ENCODE peak calls at places on chromosomes 5 and 9, in nine cellular contexts. T is CD8-positive, alpha-beta memory T cell; P is heart right ventricle; U is brain microvascular endothelial cell; E is tibial nerve; W is mucosa of descending colon; J is AG10803; L is ovary; O is naive thymus-derived CD4-positive, alpha-beta T cell. D is an unnamed sample.

GRCh38 chr5:119393746-119394145 is 37.9 kb downstream of the TNFAIP8 start:
- DNase-seq in T (no peak), P (no peak), U (no peak), E (no peak), W (no peak), J (no peak), L (no peak), O (no peak), D (peak; percentile 65)

GRCh38 chr5:160657622-160658458 is 194.2 kb downstream of the ATP10B start:
- DNase-seq in T (no peak), P (no peak), U (no peak), E (no peak), W (peak; percentile 71), J (no peak), L (no peak), O (no peak), D (no peak)

GRCh38 chr5:57754616-57755015 is 272.0 kb upstream of the ACTBL2 start:
- DNase-seq in T (no peak), P (no peak), U (no peak), E (no peak), W (no peak), J (peak; percentile 47), L (no peak), O (no peak), D (peak; percentile 18)

GRCh38 chr5:72255237-72255636 is 64.8 kb downstream of the MRPS27 start:
- DNase-seq in T (no peak), P (no peak), U (no peak), E (no peak), W (peak; percentile 23), J (no peak), L (no peak), O (no peak), D (no peak)

GRCh38 chr5:87069974-87070608 is 197.6 kb upstream of the RASA1 start:
- DNase-seq in T (no peak), P (no peak), U (peak; percentile 64), E (peak; percentile 41), W (peak; percentile 78), J (peak; percentile 74), L (no peak), O (no peak), D (peak; percentile 88)

GRCh38 chr5:10826971-10827370 is 65.9 kb upstream of the DAP start:
- DNase-seq in T (no peak), P (no peak), U (no peak), E (no peak), W (no peak), J (no peak), L (no peak), O (no peak), D (no peak)

GRCh38 chr5:38329132-38329715 is 70.9 kb downstream of the EGFLAM start:
- DNase-seq in T (no peak), P (no peak), U (peak; percentile 36), E (no peak), W (no peak), J (peak; percentile 36), L (no peak), O (no peak), D (peak; percentile 28)

GRCh38 chr5:114782869-114783268 is 386.8 kb downstream of the TRIM36 start:
- DNase-seq in T (no peak), P (peak; percentile 53), U (no peak), E (peak; percentile 23), W (no peak), J (no peak), L (no peak), O (no peak), D (no peak)

GRCh38 chr5:91266184-91266705 is 116.9 kb downstream of the ARRDC3 start:
- DNase-seq in T (no peak), P (no peak), U (peak; percentile 11), E (no peak), W (no peak), J (peak; percentile 47), L (no peak), O (no peak), D (peak; percentile 72)

GRCh38 chr9:134205636-134206316 is 41.4 kb upstream of the RNU6ATAC start:
- DNase-seq in T (no peak), P (peak; percentile 56), U (no peak), E (peak; percentile 71), W (peak; percentile 31), J (peak; percentile 75), L (peak; percentile 38), O (no peak), D (no peak)

GRCh38 chr9:30348904-30349303 is 2035.5 kb upstream of the ACO1 start:
- DNase-seq in T (no peak), P (no peak), U (no peak), E (no peak), W (no peak), J (no peak), L (no peak), O (no peak), D (no peak)

GRCh38 chr5:118791986-118792734 is 196.2 kb downstream of the DTWD2 start:
- DNase-seq in T (peak; percentile 4), P (no peak), U (peak; percentile 79), E (peak; percentile 62), W (peak; percentile 36), J (peak; percentile 79), L (no peak), O (peak; percentile 26), D (peak; percentile 91)

GRCh38 chr9:91195372-91196012 is 166.2 kb downstream of the AUH start:
- DNase-seq in T (no peak), P (no peak), U (no peak), E (no peak), W (no peak), J (peak; percentile 58), L (no peak), O (no peak), D (no peak)

GRCh38 chr5:17813214-17813613 is 179.0 kb downstream of the TAF11L14 start:
- DNase-seq in T (no peak), P (no peak), U (no peak), E (no peak), W (no peak), J (no peak), L (no peak), O (no peak), D (peak; percentile 33)

GRCh38 chr5:57368010-57368409 is 114.6 kb downstream of the ACTBL2 start:
- DNase-seq in T (no peak), P (no peak), U (no peak), E (no peak), W (no peak), J (peak; percentile 53), L (no peak), O (no peak), D (peak; percentile 11)

GRCh38 chr5:5617024-5617423 is 194.5 kb downstream of the ICE1 start:
- DNase-seq in T (no peak), P (no peak), U (no peak), E (no peak), W (no peak), J (no peak), L (no peak), O (no peak), D (no peak)

GRCh38 chr9:109289186-109289585 is 31.7 kb downstream of the EPB41L4B start:
- DNase-seq in T (no peak), P (no peak), U (no peak), E (no peak), W (no peak), J (no peak), L (no peak), O (no peak), D (no peak)

GRCh38 chr5:50325237-50325832 is 115.8 kb downstream of the EMB start:
- DNase-seq in T (peak; percentile 14), P (no peak), U (peak; percentile 2), E (no peak), W (peak; percentile 2), J (peak; percentile 29), L (no peak), O (peak; percentile 29), D (peak; percentile 53)

GRCh38 chr5:177371120-177371537 is 13.1 kb upstream of the SLC34A1 start:
- DNase-seq in T (no peak), P (no peak), U (no peak), E (no peak), W (no peak), J (no peak), L (no peak), O (no peak), D (no peak)
- H3K4me3 ChIP-seq in T (peak overlapping the region; percentile 42), P (peak overlapping the region; percentile 44), U (peak overlapping the region; percentile 49), E (peak overlapping the region; percentile 48), W (no peak overlapping the region), J (peak overlapping the region; percentile 61), L (peak overlapping the region; percentile 20), O (peak overlapping the region; percentile 43), D (peak overlapping the region; percentile 54)

GRCh38 chr5:159310492-159310891 is 19.8 kb downstream of the IL12B start:
- DNase-seq in T (no peak), P (no peak), U (peak; percentile 13), E (no peak), W (peak; percentile 51), J (no peak), L (peak; percentile 46), O (peak; percentile 40), D (peak; percentile 58)
- H3K4me3 ChIP-seq in T (peak overlapping the region; percentile 35), P (peak overlapping the region; percentile 16), U (peak overlapping the region; percentile 34), E (no peak overlapping the region), W (no peak overlapping the region), J (no peak overlapping the region), L (no peak overlapping the region), O (peak overlapping the region; percentile 32), D (peak overlapping the region; percentile 48)

DNA sequence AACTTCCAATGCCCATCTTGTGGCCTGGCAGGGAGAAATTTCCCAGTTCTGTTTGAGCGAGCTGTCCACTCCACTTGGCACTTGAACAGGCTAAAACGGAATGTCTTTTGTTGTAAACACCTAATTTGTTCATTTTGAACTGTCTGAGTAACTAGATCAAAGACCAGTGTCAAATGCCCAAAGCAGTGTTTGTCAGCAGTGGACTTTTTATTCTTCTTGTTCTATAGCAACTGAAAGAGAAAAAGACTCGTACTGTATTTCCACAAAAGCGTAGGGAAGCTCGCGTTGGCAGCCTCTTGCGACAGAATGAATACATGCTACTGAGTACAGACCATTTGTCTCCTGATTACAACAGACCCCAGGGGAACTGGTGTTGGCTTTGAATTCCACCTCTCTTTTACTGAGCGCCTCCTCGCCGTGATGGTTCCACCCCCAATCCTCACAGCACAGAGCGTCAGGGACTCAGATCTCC is 601.8 kb upstream of the ZNF608 start:
- DNase-seq in T (no peak), P (peak; percentile 13), U (no peak), E (peak; percentile 27), W (no peak), J (peak; percentile 47), L (no peak), O (no peak), D (peak; percentile 36)
- H3K4me3 ChIP-seq in T (no peak overlapping the region), P (no peak overlapping the region), U (no peak overlapping the region), E (peak overlapping the region; percentile 5), W (no peak overlapping the region), J (peak overlapping the region; percentile 4), L (no peak overlapping the region), O (no peak overlapping the region), D (no peak overlapping the region)

DNA sequence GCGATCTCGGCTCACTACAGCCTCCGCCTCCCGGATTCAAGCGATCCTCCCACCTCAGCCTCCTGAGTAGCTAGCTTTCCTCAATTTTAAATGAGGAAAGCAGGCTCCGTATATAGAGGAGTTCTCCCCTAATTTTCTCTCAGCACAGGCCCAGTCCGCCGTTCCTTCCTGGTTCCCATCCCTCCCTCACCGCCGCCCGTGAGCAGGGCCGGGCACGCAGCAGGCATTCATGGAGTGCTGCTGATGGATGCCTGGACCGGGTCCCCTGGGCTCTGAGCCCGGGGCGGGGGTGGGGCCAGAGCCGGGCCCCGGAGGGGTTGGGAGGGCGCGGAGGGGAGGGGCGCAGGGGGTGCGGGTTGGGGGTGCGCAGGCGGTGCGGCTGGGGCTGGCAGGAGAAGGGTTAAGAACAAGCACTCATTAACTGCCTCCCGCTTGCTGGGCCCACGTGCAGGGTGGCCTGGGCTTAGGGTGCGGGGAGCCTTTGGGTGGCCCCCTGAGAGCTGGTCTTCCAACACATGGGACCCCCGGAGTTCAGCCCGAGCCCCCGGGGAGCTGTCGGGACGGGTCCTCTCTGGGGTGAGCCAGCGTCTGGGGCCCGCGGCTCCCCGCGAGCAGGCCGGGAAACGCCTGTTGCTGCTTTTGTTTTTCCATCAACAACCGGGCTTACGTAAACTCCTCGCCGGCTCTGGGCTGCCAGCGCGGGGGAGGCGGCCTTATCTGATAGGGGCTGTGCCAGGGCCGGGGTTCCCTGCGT is 33.7 kb downstream of the LHX2 start:
- DNase-seq in T (no peak), P (peak; percentile 66), U (peak; percentile 53), E (no peak), W (no peak), J (peak; percentile 21), L (peak; percentile 89), O (no peak), D (peak; percentile 52)
- H3K4me3 ChIP-seq in T (no peak overlapping the region), P (peak overlapping the region; percentile 41), U (peak overlapping the region; percentile 22), E (peak overlapping the region; percentile 52), W (no peak overlapping the region), J (peak overlapping the region; percentile 43), L (peak overlapping the region; percentile 45), O (no peak overlapping the region), D (peak overlapping the region; percentile 38)

D was measured in choroid plexus epithelial cell.